ENCODE peak calls at places on chromosomes 3 and 15, in six cellular contexts. O is GM23248, C is fibroblast of lung, H is MG63, U is tibial artery, X is kidney. B is an unnamed sample. For H3K9me3, the result is how much of the 10 kb centered on the place peaks cover.

GRCh38 chr15:70447927-70448698 is 315.2 kb downstream of the UACA start:
- DNase-seq in O (no peak), C (no peak), H (no peak), U (peak), X (peak), B (no peak)

GRCh38 chr15:83288381-83288801 is 3.9 kb upstream of the BNC1 start:
- DNase-seq in O (peak), C (no peak), H (peak), U (no peak), X (no peak), B (no peak)

GRCh38 chr15:39713846-39714245 is 68.8 kb downstream of the FSIP1 start:
- DNase-seq in O (no peak), C (no peak), H (no peak), U (no peak), X (no peak), B (no peak)

GRCh38 chr3:147509444-147509843 is 100.3 kb downstream of the ZIC1 start:
- DNase-seq in O (no peak), C (no peak), H (no peak), U (no peak), X (no peak), B (no peak)

GRCh38 chr3:4685673-4686345 is 192.7 kb downstream of the ITPR1 start:
- DNase-seq in O (no peak), C (no peak), H (no peak), U (no peak), X (no peak), B (no peak)

GRCh38 chr3:160105902-160106584 is 117.4 kb downstream of the IL12A start:
- DNase-seq in O (no peak), C (no peak), H (no peak), U (no peak), X (no peak), B (no peak)

GRCh38 chr3:13277130-13277783 is 142.9 kb downstream of the NUP210 start:
- DNase-seq in O (no peak), C (no peak), H (no peak), U (peak), X (no peak), B (no peak)

GRCh38 chr3:29764603-29765254 is 483.9 kb downstream of the RBMS3 start:
- DNase-seq in O (peak), C (peak), H (no peak), U (no peak), X (no peak), B (peak)

GRCh38 chr15:75578206-75578947 is 738 bp downstream of the PTPN9 start:
- DNase-seq in O (peak), C (peak), H (peak), U (peak), X (no peak), B (no peak)

GRCh38 chr3:153023896-153024295 is 138.1 kb upstream of the RAP2B start:
- DNase-seq in O (no peak), C (no peak), H (no peak), U (no peak), X (no peak), B (no peak)

GRCh38 chr3:75396316-75396802 is 267.8 kb upstream of the FRG2C start:
- DNase-seq in O (peak), C (no peak), H (no peak), U (no peak), X (no peak), B (no peak)

GRCh38 chr3:141644931-141645330 is 93.2 kb upstream of the RNF7 start:
- DNase-seq in O (peak), C (peak), H (peak), U (peak), X (peak), B (no peak)

GRCh38 chr3:27307566-27307965 is 61.6 kb downstream of the NEK10 start:
- DNase-seq in O (no peak), C (no peak), H (no peak), U (no peak), X (no peak), B (no peak)

GRCh38 chr15:99135194-99135593 is 30.3 kb downstream of the SYNM start:
- DNase-seq in O (no peak), C (peak), H (no peak), U (no peak), X (no peak), B (no peak)

GRCh38 chr3:14989943-14990753 is 42.8 kb downstream of the NR2C2 start:
- DNase-seq in O (peak), C (peak), H (peak), U (no peak), X (no peak), B (no peak)

GRCh38 chr3:132292062-132292461 is 25.1 kb upstream of the ACP3 start:
- DNase-seq in O (peak), C (no peak), H (no peak), U (no peak), X (no peak), B (no peak)

GRCh38 chr3:127848131-127849129 is 26.1 kb upstream of the MGLL start:
- DNase-seq in O (peak), C (no peak), H (no peak), U (no peak), X (no peak), B (no peak)

GRCh38 chr15:67021455-67021854 is 43.9 kb upstream of the SMAD3 start:
- DNase-seq in O (no peak), C (no peak), H (no peak), U (no peak), X (no peak), B (no peak)

GRCh38 chr3:193595939-193596487 is 3.0 kb downstream of the OPA1 start:
- DNase-seq in O (no peak), C (no peak), H (no peak), U (no peak), X (no peak), B (no peak)

GRCh38 chr3:4750306-4751056 is 228.8 kb upstream of the BHLHE40 start:
- DNase-seq in O (peak), C (no peak), H (no peak), U (no peak), X (no peak), B (no peak)

GRCh38 chr3:103184772-103185171 is 750.0 kb downstream of the ZPLD1 start:
- DNase-seq in O (no peak), C (no peak), H (no peak), U (no peak), X (no peak), B (no peak)

GRCh38 chr15:101370330-101371024 is 75.4 kb upstream of the SNRPA1 start:
- DNase-seq in O (no peak), C (no peak), H (no peak), U (peak), X (no peak), B (no peak)

GRCh38 chr15:22995786-22996185 is 15.6 kb upstream of the CYFIP1 start:
- DNase-seq in O (no peak), C (no peak), H (no peak), U (no peak), X (no peak), B (no peak)

GRCh38 chr3:195595778-195596531 is 12.2 kb upstream of the APOD start:
- DNase-seq in O (no peak), C (no peak), H (no peak), U (peak), X (no peak), B (no peak)
- H3K9me3 ChIP-seq in O (under half), C (under half), H (under half), U (under half), X (under half), B (under half)

GRCh38 chr15:26682765-26683164 is 90.1 kb downstream of the GABRB3 start:
- DNase-seq in O (no peak), C (no peak), H (no peak), U (no peak), X (no peak), B (no peak)
- H3K9me3 ChIP-seq in O (under half), C (under half), H (under half), U (under half), X (under half), B (under half)

GRCh38 chr15:27082526-27082925 is 111.5 kb downstream of the GABRG3 start:
- DNase-seq in O (no peak), C (no peak), H (no peak), U (no peak), X (no peak), B (no peak)
- H3K9me3 ChIP-seq in O (under half), C (under half), H (under half), U (under half), X (under half), B (under half)

GRCh38 chr15:25220834-25221233 is 218.0 kb downstream of the UBE3A start:
- DNase-seq in O (no peak), C (no peak), H (no peak), U (no peak), X (no peak), B (no peak)
- H3K9me3 ChIP-seq in O (under half), C (under half), H (under half), U (under half), X (under half), B (half or more)

GRCh38 chr3:58686847-58687246 is 20.3 kb upstream of the FAM3D start:
- DNase-seq in O (no peak), C (no peak), H (no peak), U (no peak), X (no peak), B (no peak)

GRCh38 chr3:58691997-58692396 is 25.4 kb upstream of the FAM3D start:
- DNase-seq in O (no peak), C (peak), H (no peak), U (no peak), X (no peak), B (no peak)

GRCh38 chr3:58688563-58688962 is 22.0 kb upstream of the FAM3D start:
- DNase-seq in O (no peak), C (no peak), H (no peak), U (no peak), X (no peak), B (no peak)

GRCh38 chr3:58692484-58692883 is 25.9 kb upstream of the FAM3D start:
- DNase-seq in O (no peak), C (no peak), H (no peak), U (no peak), X (no peak), B (no peak)

DNA sequence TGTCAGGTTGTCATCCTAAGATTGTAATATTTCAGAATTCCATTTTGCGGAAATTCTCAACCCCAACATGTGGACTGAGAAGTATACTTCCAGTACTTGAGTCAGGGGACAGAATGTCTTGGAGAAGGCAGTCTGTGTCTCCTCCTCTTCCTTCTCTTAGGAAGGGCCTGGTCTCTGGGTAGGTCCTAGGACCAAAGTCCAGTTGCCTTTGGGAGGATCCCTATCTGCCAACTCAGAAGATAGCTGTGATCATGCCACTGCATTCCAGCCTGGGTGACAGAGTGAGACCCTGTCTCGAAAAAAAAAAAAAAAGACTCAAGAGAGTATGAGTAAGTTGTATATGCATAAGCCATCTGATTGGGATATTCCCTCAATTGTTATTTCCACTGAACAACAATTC is 23.9 kb upstream of the FAM3D start:
- DNase-seq in O (no peak), C (no peak), H (no peak), U (no peak), X (no peak), B (no peak)
- H3K9me3 ChIP-seq in O (under half), C (under half), H (under half), U (under half), X (under half), B (under half)

GRCh38 chr3:108780235-108780634 is 23.0 kb upstream of the RETNLB start:
- DNase-seq in O (no peak), C (no peak), H (no peak), U (no peak), X (no peak), B (no peak)
- H3K9me3 ChIP-seq in O (under half), C (under half), H (under half), U (under half), X (under half), B (under half)

DNA sequence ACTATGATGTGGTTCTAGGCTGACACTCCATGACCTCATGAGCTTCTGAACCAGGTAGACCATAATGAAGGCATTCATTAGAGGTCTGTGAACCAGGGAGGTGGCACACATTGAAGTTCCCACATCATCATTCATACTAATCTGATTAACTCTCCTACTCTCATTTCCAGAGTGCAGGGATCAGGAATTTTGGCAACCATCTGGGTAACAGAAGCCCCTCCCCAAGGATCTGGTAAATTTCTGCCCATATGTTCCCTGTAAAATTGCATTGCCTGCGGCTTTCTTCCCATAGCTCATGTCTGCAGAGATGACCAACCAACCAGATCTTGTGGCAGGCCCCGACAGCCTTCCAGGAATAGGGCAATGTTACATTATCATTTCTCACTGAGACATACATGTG is 111.4 kb upstream of the CHL1 start:
- DNase-seq in O (no peak), C (no peak), H (no peak), U (no peak), X (no peak), B (no peak)
- H3K9me3 ChIP-seq in O (under half), C (under half), H (under half), U (under half), X (under half), B (under half)

DNA sequence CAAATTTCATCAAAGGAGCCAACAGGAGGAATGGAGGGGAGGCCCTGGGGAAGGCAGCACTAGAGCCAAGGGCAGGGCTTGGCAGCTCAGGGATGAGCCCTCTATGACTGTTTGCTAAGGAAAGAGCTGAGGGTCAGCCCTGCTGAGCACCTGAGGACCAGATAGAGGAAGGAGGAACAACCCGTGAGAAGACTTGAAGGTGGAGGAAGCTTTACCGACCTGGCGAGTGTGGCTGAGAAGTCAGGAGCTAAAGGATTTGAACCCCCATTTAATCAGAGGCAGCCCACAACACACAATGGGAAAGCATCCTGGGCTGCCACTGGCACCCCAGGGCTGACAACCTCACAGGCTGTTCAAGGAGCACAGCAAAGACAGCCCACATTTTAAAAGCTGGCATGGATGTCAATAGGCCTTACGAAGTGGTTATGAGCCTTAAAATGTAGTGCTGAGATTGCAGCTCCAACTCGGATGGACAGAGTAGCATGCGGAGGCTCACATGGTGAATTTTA is 20.7 kb upstream of the LRRC2 start:
- DNase-seq in O (no peak), C (no peak), H (no peak), U (no peak), X (no peak), B (no peak)
- H3K9me3 ChIP-seq in O (under half), C (under half), H (under half), U (under half), X (under half), B (under half)

B was measured in AG04450.